ENCODE peak calls at places on chromosomes 2 and 18, in five cellular contexts. J, V, O, M and I are unnamed samples.

GRCh38 chr2:70552501-70553333 is 909 bp downstream of the TGFA start:
- DNase-seq in V (no peak), J (peak), M (peak), O (no peak), I (peak)

GRCh38 chr2:217223222-217223930 is 363.5 kb upstream of the TNP1 start:
- DNase-seq in O (no peak), V (peak), M (no peak), J (no peak), I (no peak)

GRCh38 chr2:198788676-198789075 is 669.1 kb downstream of the SATB2 start:
- DNase-seq in M (no peak), O (no peak), V (no peak), J (no peak), I (no peak)

GRCh38 chr2:240187989-240188590 is 47.6 kb upstream of the OTOS start:
- DNase-seq in O (no peak), J (no peak), V (no peak), M (no peak), I (no peak)

GRCh38 chr2:126719191-126720030 is 63.5 kb downstream of the GYPC start:
- DNase-seq in J (peak), M (no peak), V (no peak), O (no peak), I (no peak)

GRCh38 chr2:182506606-182507005 is 79.8 kb upstream of the PDE1A start:
- DNase-seq in M (peak), O (no peak), J (no peak), V (no peak), I (no peak)

GRCh38 chr2:29012211-29012681 is 31.1 kb downstream of the TOGARAM2 start:
- DNase-seq in O (peak), V (no peak), J (peak), M (no peak), I (peak)

GRCh38 chr18:37538526-37539205 is 26.9 kb downstream of the CELF4 start:
- DNase-seq in V (no peak), J (no peak), M (no peak), O (no peak), I (no peak)

GRCh38 chr2:240479561-240479960 is 44.1 kb downstream of the GPC1 start:
- DNase-seq in J (no peak), V (no peak), M (no peak), O (no peak), I (no peak)

GRCh38 chr2:155372969-155373368 is 674.5 kb downstream of the KCNJ3 start:
- DNase-seq in J (peak), O (no peak), V (no peak), M (no peak), I (no peak)

GRCh38 chr18:3499498-3499897 is 49.5 kb downstream of the TGIF1 start:
- DNase-seq in J (peak), M (peak), O (no peak), V (no peak), I (no peak)

GRCh38 chr2:129762386-129763189 is 216.9 kb upstream of the RAB6C start:
- DNase-seq in V (no peak), J (no peak), M (no peak), O (no peak), I (no peak)

GRCh38 chr2:219163156-219163555 is 2.5 kb upstream of the NHEJ1 start:
- DNase-seq in O (no peak), M (no peak), J (no peak), V (no peak), I (no peak)

GRCh38 chr2:219160186-219161017 is at the start of gene NHEJ1:
- DNase-seq in V (peak), O (peak), M (peak), J (peak), I (peak)

GRCh38 chr2:219159771-219160185 is 837 bp downstream of the NHEJ1 start:
- DNase-seq in J (no peak), M (no peak), V (no peak), O (no peak), I (no peak)

GRCh38 chr2:219158586-219158985 is 2.0 kb downstream of the NHEJ1 start:
- DNase-seq in V (no peak), M (no peak), O (no peak), J (no peak), I (no peak)

GRCh38 chr2:219161097-219161496 is 482 bp upstream of the NHEJ1 start:
- DNase-seq in V (no peak), M (no peak), O (no peak), J (no peak), I (no peak)
- H3K4me3 ChIP-seq in V (peak), M (peak), O (peak), J (no peak), I (peak)

DNA sequence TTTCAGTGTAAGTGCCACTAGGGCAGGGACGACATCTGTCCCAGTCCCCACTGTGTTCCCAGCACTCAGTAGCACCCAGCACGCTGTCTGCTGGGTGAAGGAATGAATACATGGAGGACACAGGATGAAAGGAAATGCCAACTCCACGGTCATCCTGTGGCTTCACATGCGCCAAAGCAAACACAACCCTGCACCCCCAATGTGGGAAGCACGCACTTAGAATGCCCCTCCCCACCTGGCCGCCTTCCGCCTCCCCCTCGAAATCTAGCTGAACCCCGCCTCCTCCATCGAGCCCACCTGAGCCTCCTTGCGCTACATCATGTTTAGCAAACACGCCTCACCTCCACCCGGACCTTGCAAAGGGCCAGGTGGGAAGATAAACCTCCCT is 33.9 kb downstream of the ADCY3 start:
- DNase-seq in O (no peak), V (no peak), M (no peak), J (no peak), I (no peak)
- H3K4me3 ChIP-seq in O (no peak), V (peak), M (no peak), J (no peak), I (peak)

GRCh38 chr2:133721155-133721554 is 152.9 kb upstream of the NCKAP5 start:
- DNase-seq in M (no peak), J (no peak), O (no peak), V (no peak), I (no peak)

GRCh38 chr2:133726906-133727305 is 158.6 kb upstream of the NCKAP5 start:
- DNase-seq in O (no peak), J (no peak), V (no peak), M (no peak), I (no peak)
- H3K4me3 ChIP-seq in O (peak), J (no peak), V (no peak), M (no peak), I (peak)

DNA sequence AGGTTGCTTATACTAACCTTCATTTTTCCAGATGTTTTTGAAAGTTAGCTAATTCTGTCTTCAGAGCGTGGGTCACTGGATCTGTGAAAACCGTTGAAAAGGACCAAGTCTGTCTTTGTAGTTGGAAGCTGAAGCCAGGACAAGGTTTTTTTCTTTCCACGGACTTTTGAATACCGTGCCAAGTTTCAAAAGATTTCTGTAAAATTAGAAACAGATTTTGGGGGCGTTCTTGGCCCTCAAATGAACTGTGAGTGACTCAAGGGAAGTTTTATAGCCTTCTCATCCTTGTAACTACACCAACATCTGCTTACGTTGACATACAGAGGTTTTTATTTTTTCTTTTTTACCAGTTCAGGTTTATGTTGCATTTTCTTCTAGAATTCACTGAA is at the start of gene FAP:
- DNase-seq in V (no peak), J (no peak), O (no peak), M (peak), I (no peak)
- H3K4me3 ChIP-seq in V (no peak), J (no peak), O (peak), M (no peak), I (peak)

GRCh38 chr2:23593396-23594078 is 208.6 kb downstream of the KLHL29 start:
- DNase-seq in M (no peak), J (no peak), V (no peak), O (no peak), I (no peak)
- H3K4me3 ChIP-seq in M (no peak), J (no peak), V (no peak), O (no peak), I (no peak)

GRCh38 chr2:96971926-96972444 is 14.4 kb downstream of the FAM178B start:
- DNase-seq in O (no peak), M (no peak), J (no peak), V (no peak), I (peak)

DNA sequence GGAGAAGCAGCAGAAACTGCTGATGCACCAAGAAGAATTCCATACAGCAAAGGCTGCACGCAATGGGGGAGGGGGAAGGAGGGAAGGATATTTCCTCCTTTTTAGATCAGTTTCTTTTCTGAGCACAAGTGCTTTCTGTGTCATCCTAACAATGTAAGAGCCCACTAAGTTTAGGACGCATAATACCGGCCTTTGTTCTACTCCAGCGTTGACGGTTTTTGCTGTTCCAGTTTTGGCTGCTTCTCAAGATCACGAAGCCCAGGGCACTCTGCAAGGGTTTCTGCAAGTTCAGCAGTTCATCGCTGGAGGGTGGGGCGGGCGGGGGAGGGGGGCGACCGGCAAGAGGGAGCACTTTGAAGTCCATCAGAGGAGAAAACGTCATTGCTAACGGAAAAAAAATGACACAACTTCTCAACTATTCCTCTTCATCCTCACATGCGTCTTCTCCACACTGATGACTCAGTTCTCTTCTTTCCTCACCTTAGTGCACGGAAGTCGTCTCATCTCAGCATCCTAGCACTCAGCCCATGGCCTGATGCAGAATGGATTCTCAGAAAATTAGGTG is 8.7 kb downstream of the FAM178B start:
- DNase-seq in M (peak), V (no peak), J (no peak), O (no peak), I (no peak)
- H3K4me3 ChIP-seq in M (no peak), V (no peak), J (no peak), O (no peak), I (no peak)

GRCh38 chr2:101500860-101501259 is 25.9 kb upstream of the RFX8 start:
- DNase-seq in O (no peak), V (no peak), J (no peak), M (no peak), I (no peak)
- H3K4me3 ChIP-seq in O (no peak), V (no peak), J (no peak), M (no peak), I (no peak)

GRCh38 chr2:121044412-121044811 is 240.6 kb downstream of the TFCP2L1 start:
- DNase-seq in J (no peak), O (no peak), M (peak), V (no peak), I (no peak)

GRCh38 chr2:121041516-121041915 is 243.5 kb downstream of the TFCP2L1 start:
- DNase-seq in O (no peak), M (no peak), V (no peak), J (no peak), I (no peak)

GRCh38 chr2:121045245-121045644 is 239.8 kb downstream of the TFCP2L1 start:
- DNase-seq in M (no peak), J (no peak), V (no peak), O (no peak), I (no peak)

GRCh38 chr2:121043061-121043826 is 241.8 kb downstream of the TFCP2L1 start:
- DNase-seq in O (no peak), M (no peak), V (no peak), J (no peak), I (peak)

DNA sequence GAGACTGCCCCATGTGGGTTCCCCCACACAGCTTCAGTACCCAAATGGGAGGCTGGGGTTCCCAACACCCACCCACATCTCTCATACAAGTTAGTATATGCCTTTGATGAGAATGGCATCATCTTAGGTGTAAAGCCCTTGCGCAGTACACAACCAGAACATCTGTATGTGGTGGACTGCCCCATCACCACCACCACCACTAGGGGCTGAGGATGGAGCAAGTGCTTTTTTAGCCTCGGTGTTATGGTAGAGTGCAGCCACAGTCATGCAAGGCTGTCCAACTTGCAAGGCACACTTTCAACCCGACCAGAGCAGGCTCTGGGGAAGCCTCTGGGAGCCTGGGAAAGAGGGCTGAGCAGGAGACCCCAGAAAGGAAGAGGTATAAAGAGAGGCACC is 241.2 kb downstream of the TFCP2L1 start:
- DNase-seq in J (no peak), O (no peak), M (no peak), V (no peak), I (no peak)
- H3K4me3 ChIP-seq in J (no peak), O (no peak), M (no peak), V (no peak), I (no peak)

DNA sequence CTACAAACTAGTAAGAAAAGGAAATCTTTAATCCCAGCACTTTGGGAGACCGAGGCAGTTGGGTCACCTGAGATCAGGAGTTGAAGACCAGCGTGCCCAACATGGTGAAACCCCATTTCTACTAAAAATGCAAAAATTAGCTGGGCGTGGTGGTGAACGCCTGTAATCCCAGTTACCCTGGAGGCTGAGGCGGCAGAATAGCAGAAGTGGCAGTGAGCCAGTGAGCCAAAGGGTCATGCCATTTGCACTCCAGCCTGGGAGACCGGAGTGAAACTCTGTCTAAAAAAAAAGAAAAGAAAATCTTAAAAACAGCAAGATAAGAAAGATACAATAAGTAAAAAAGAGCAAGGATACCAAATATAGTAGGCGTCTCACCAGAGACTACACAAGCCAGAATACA is 502.9 kb upstream of the ID2 start:
- DNase-seq in M (no peak), V (no peak), J (no peak), O (no peak), I (no peak)
- H3K4me3 ChIP-seq in M (no peak), V (no peak), J (no peak), O (no peak), I (no peak)

GRCh38 chr2:120346667-120347358 is 877 bp downstream of the INHBB start:
- DNase-seq in J (peak), M (peak), O (no peak), V (no peak), I (no peak)

GRCh38 chr2:120344214-120344990 is 1.5 kb upstream of the INHBB start:
- DNase-seq in V (no peak), J (peak), O (peak), M (peak), I (peak)

GRCh38 chr2:120347387-120348010 is 1.6 kb downstream of the INHBB start:
- DNase-seq in M (peak), J (peak), V (no peak), O (no peak), I (peak)

GRCh38 chr2:120344991-120345975 is 653 bp upstream of the INHBB start:
- DNase-seq in O (no peak), M (peak), V (no peak), J (peak), I (peak)

GRCh38 chr2:120346034-120346666 is at the start of gene INHBB:
- DNase-seq in M (peak), J (peak), O (no peak), V (no peak), I (peak)
- H3K4me3 ChIP-seq in M (peak), J (peak), O (peak), V (peak), I (peak)